ENCODE peak calls at places on chromosomes 5 and 9, in seven cellular contexts. One of them, this sample, is unnamed.

GRCh38 chr5:119435436-119436132 is 16.7 kb upstream of the HSD17B4 start:
- DNase-seq in endodermal cell: peak
- DNase-seq in tibial nerve: peak
- DNase-seq in CMK: no peak
- DNase-seq in T-helper 9 cell: peak
- DNase-seq in GM04503: no peak
- DNase-seq in tibial artery: peak
- DNase-seq in this sample: no peak

GRCh38 chr9:69035438-69036316 is at the start of gene FXN:
- DNase-seq in GM04503: no peak
- DNase-seq in CMK: no peak
- DNase-seq in T-helper 9 cell: peak
- DNase-seq in tibial nerve: peak
- DNase-seq in endodermal cell: peak
- DNase-seq in tibial artery: peak
- DNase-seq in this sample: peak

GRCh38 chr9:73183917-73184861 is 32.5 kb downstream of the ANXA1 start:
- DNase-seq in T-helper 9 cell: no peak
- DNase-seq in CMK: no peak
- DNase-seq in GM04503: no peak
- DNase-seq in tibial artery: no peak
- DNase-seq in tibial nerve: no peak
- DNase-seq in endodermal cell: no peak
- DNase-seq in this sample: peak

GRCh38 chr5:160260881-160261815 is 31.8 kb downstream of the FABP6 start:
- DNase-seq in endodermal cell: peak
- DNase-seq in T-helper 9 cell: no peak
- DNase-seq in GM04503: no peak
- DNase-seq in tibial nerve: no peak
- DNase-seq in tibial artery: no peak
- DNase-seq in CMK: peak
- DNase-seq in this sample: no peak

GRCh38 chr9:93346240-93347112 is 105.0 kb upstream of the FAM120A start:
- DNase-seq in endodermal cell: peak
- DNase-seq in GM04503: no peak
- DNase-seq in tibial artery: no peak
- DNase-seq in CMK: no peak
- DNase-seq in T-helper 9 cell: no peak
- DNase-seq in tibial nerve: no peak
- DNase-seq in this sample: no peak

GRCh38 chr5:172342907-172343306 is 59.3 kb upstream of the UBTD2 start:
- DNase-seq in T-helper 9 cell: no peak
- DNase-seq in tibial nerve: no peak
- DNase-seq in CMK: no peak
- DNase-seq in GM04503: no peak
- DNase-seq in tibial artery: no peak
- DNase-seq in endodermal cell: no peak
- DNase-seq in this sample: no peak

GRCh38 chr5:112386716-112387115 is 32.4 kb downstream of the EPB41L4A start:
- DNase-seq in endodermal cell: no peak
- DNase-seq in GM04503: no peak
- DNase-seq in tibial artery: no peak
- DNase-seq in T-helper 9 cell: no peak
- DNase-seq in tibial nerve: no peak
- DNase-seq in CMK: no peak
- DNase-seq in this sample: no peak

GRCh38 chr5:79837707-79838620 is 148.3 kb downstream of the CMYA5 start:
- DNase-seq in endodermal cell: peak
- DNase-seq in CMK: no peak
- DNase-seq in GM04503: no peak
- DNase-seq in tibial nerve: no peak
- DNase-seq in tibial artery: no peak
- DNase-seq in T-helper 9 cell: no peak
- DNase-seq in this sample: no peak

GRCh38 chr5:124342027-124342471 is 404.4 kb downstream of the ZNF608 start:
- DNase-seq in tibial artery: no peak
- DNase-seq in tibial nerve: peak
- DNase-seq in endodermal cell: no peak
- DNase-seq in T-helper 9 cell: no peak
- DNase-seq in CMK: no peak
- DNase-seq in GM04503: peak
- DNase-seq in this sample: no peak

GRCh38 chr9:13427587-13427986 is 148.1 kb upstream of the MPDZ start:
- DNase-seq in tibial nerve: peak
- DNase-seq in CMK: no peak
- DNase-seq in tibial artery: no peak
- DNase-seq in GM04503: no peak
- DNase-seq in T-helper 9 cell: no peak
- DNase-seq in endodermal cell: no peak
- DNase-seq in this sample: no peak

GRCh38 chr9:77224750-77225312 is 47.5 kb downstream of the VPS13A start:
- DNase-seq in tibial nerve: no peak
- DNase-seq in endodermal cell: no peak
- DNase-seq in GM04503: peak
- DNase-seq in CMK: no peak
- DNase-seq in T-helper 9 cell: no peak
- DNase-seq in tibial artery: no peak
- DNase-seq in this sample: no peak

GRCh38 chr5:153968761-153969562 is 69.7 kb downstream of the FAM114A2 start:
- DNase-seq in GM04503: no peak
- DNase-seq in T-helper 9 cell: no peak
- DNase-seq in endodermal cell: peak
- DNase-seq in tibial nerve: no peak
- DNase-seq in tibial artery: no peak
- DNase-seq in CMK: no peak
- DNase-seq in this sample: no peak

GRCh38 chr9:92774274-92774673 is 9.6 kb upstream of the BICD2 start:
- DNase-seq in tibial artery: no peak
- DNase-seq in CMK: no peak
- DNase-seq in T-helper 9 cell: no peak
- DNase-seq in endodermal cell: no peak
- DNase-seq in tibial nerve: no peak
- DNase-seq in GM04503: peak
- DNase-seq in this sample: no peak

GRCh38 chr5:155728146-155728856 is 598.7 kb upstream of the SGCD start:
- DNase-seq in GM04503: peak
- DNase-seq in tibial artery: peak
- DNase-seq in CMK: no peak
- DNase-seq in tibial nerve: peak
- DNase-seq in T-helper 9 cell: no peak
- DNase-seq in endodermal cell: peak
- DNase-seq in this sample: no peak

GRCh38 chr5:143636951-143637528 is 174.9 kb upstream of the HMHB1 start:
- DNase-seq in CMK: no peak
- DNase-seq in tibial nerve: no peak
- DNase-seq in endodermal cell: no peak
- DNase-seq in tibial artery: no peak
- DNase-seq in GM04503: no peak
- DNase-seq in T-helper 9 cell: no peak
- DNase-seq in this sample: no peak

GRCh38 chr9:74762950-74763349 is 124.8 kb downstream of the TRPM6 start:
- DNase-seq in endodermal cell: no peak
- DNase-seq in GM04503: no peak
- DNase-seq in tibial nerve: no peak
- DNase-seq in tibial artery: no peak
- DNase-seq in CMK: no peak
- DNase-seq in T-helper 9 cell: no peak
- DNase-seq in this sample: no peak

GRCh38 chr5:175840050-175840841 is 31.1 kb upstream of the CPLX2 start:
- DNase-seq in tibial artery: no peak
- DNase-seq in CMK: no peak
- DNase-seq in T-helper 9 cell: no peak
- DNase-seq in GM04503: no peak
- DNase-seq in tibial nerve: no peak
- DNase-seq in endodermal cell: no peak
- DNase-seq in this sample: no peak

GRCh38 chr5:75526065-75526464 is 14.4 kb downstream of the POLK start:
- DNase-seq in CMK: no peak
- DNase-seq in T-helper 9 cell: no peak
- DNase-seq in tibial nerve: no peak
- DNase-seq in tibial artery: no peak
- DNase-seq in GM04503: no peak
- DNase-seq in endodermal cell: no peak
- DNase-seq in this sample: no peak

GRCh38 chr9:89635816-89636215 is 31.0 kb downstream of the GADD45G start:
- DNase-seq in T-helper 9 cell: no peak
- DNase-seq in tibial nerve: no peak
- DNase-seq in GM04503: no peak
- DNase-seq in CMK: no peak
- DNase-seq in endodermal cell: no peak
- DNase-seq in tibial artery: no peak
- DNase-seq in this sample: no peak

GRCh38 chr5:111415053-111415452 is 97.3 kb downstream of the STARD4 start:
- DNase-seq in CMK: no peak
- DNase-seq in tibial nerve: no peak
- DNase-seq in endodermal cell: no peak
- DNase-seq in T-helper 9 cell: no peak
- DNase-seq in GM04503: no peak
- DNase-seq in tibial artery: no peak
- DNase-seq in this sample: no peak

GRCh38 chr9:131276891-131277672 is 772 bp upstream of the FAM78A start:
- DNase-seq in CMK: no peak
- DNase-seq in tibial nerve: no peak
- DNase-seq in endodermal cell: no peak
- DNase-seq in T-helper 9 cell: peak
- DNase-seq in GM04503: no peak
- DNase-seq in tibial artery: no peak
- DNase-seq in this sample: no peak

GRCh38 chr5:144468542-144468941 is 297.9 kb downstream of the KCTD16 start:
- DNase-seq in GM04503: no peak
- DNase-seq in tibial artery: no peak
- DNase-seq in T-helper 9 cell: no peak
- DNase-seq in tibial nerve: no peak
- DNase-seq in endodermal cell: no peak
- DNase-seq in CMK: no peak
- DNase-seq in this sample: no peak

GRCh38 chr5:127392762-127393161 is 102.2 kb downstream of the MEGF10 start:
- DNase-seq in endodermal cell: no peak
- DNase-seq in tibial artery: no peak
- DNase-seq in T-helper 9 cell: no peak
- DNase-seq in CMK: no peak
- DNase-seq in GM04503: no peak
- DNase-seq in tibial nerve: no peak
- DNase-seq in this sample: no peak

GRCh38 chr5:40233268-40233667 is 446.4 kb upstream of the PTGER4 start:
- DNase-seq in tibial nerve: no peak
- DNase-seq in CMK: no peak
- DNase-seq in tibial artery: no peak
- DNase-seq in endodermal cell: no peak
- DNase-seq in T-helper 9 cell: no peak
- DNase-seq in GM04503: no peak
- DNase-seq in this sample: no peak

GRCh38 chr9:95048225-95049087 is 269.1 kb downstream of the FANCC start:
- DNase-seq in tibial artery: peak
- DNase-seq in T-helper 9 cell: peak
- DNase-seq in endodermal cell: peak
- DNase-seq in tibial nerve: peak
- DNase-seq in CMK: peak
- DNase-seq in GM04503: no peak
- DNase-seq in this sample: peak

This sample was measured in NCI-H1417 treated with DMSO at 0.1 percent for 48 hours.